ENCODE peak calls at places on chromosomes 12 and 14, in five cellular contexts. Q is posterior cingulate gyrus, O is left ventricle myocardium superior, B is Daoy, U is NCI-H146. M is an unnamed sample.

GRCh38 chr12:84315926-84316325 is 596.7 kb downstream of the SLC6A15 start:
- DNase-seq in U (no peak), Q (no peak), B (no peak), O (no peak), M (no peak)

GRCh38 chr14:72023128-72024042 is 91.2 kb downstream of the RGS6 start:
- DNase-seq in O (no peak), Q (no peak), U (no peak), B (peak), M (no peak)

GRCh38 chr14:71498151-71498734 is 434.0 kb upstream of the RGS6 start:
- DNase-seq in U (no peak), Q (no peak), O (no peak), B (no peak), M (no peak)

GRCh38 chr14:101028971-101029667 is 125.6 kb upstream of the RTL1 start:
- DNase-seq in B (no peak), Q (no peak), O (no peak), U (no peak), M (no peak)

GRCh38 chr12:124702736-124703135 is 135.3 kb upstream of the NCOR2 start:
- DNase-seq in U (no peak), Q (no peak), O (no peak), B (no peak), M (no peak)

GRCh38 chr14:100010679-100011078 is 54.5 kb upstream of the EVL start:
- DNase-seq in Q (no peak), B (no peak), U (no peak), O (no peak), M (no peak)

GRCh38 chr12:112486361-112486760 is 67.6 kb downstream of the PTPN11 start:
- DNase-seq in O (no peak), U (no peak), Q (no peak), B (no peak), M (no peak)

GRCh38 chr12:111431772-111432171 is 26.0 kb downstream of the SH2B3 start:
- DNase-seq in U (no peak), Q (no peak), O (no peak), B (no peak), M (no peak)

GRCh38 chr14:93965968-93966474 is 10.3 kb downstream of the ASB2 start:
- DNase-seq in Q (no peak), B (no peak), U (no peak), O (no peak), M (no peak)

GRCh38 chr12:15232959-15233358 is 11.7 kb upstream of the RERG start:
- DNase-seq in O (no peak), B (no peak), Q (no peak), U (no peak), M (no peak)

GRCh38 chr12:120260607-120261006 is 4.9 kb downstream of the PXN start:
- DNase-seq in B (no peak), O (no peak), U (no peak), Q (no peak), M (no peak)

GRCh38 chr12:67916266-67916970 is 72.8 kb upstream of the IFNG-AS1 start:
- DNase-seq in U (no peak), B (peak), O (no peak), Q (no peak), M (no peak)

GRCh38 chr12:118164798-118165486 is 29.0 kb downstream of the PEBP1 start:
- DNase-seq in O (no peak), U (peak), B (peak), Q (no peak), M (no peak)

GRCh38 chr14:59427653-59428578 is 37.3 kb downstream of the GPR135 start:
- DNase-seq in U (no peak), Q (no peak), O (peak), B (peak), M (peak)

GRCh38 chr12:13135336-13136178 is 32.1 kb upstream of the GSG1 start:
- DNase-seq in O (no peak), U (no peak), Q (peak), B (peak), M (peak)

GRCh38 chr14:99445916-99446315 is 34.7 kb downstream of the SETD3 start:
- DNase-seq in O (no peak), Q (no peak), U (no peak), B (no peak), M (no peak)